ENCODE peak calls at places on chromosome 9, in six cellular contexts. One of them, this sample, is unnamed.

GRCh38 chr9:91197232-91198181 is 164.2 kb downstream of the AUH start:
- DNase-seq in NCI-H2081: peak; percentile 10
- DNase-seq in astrocyte of the spinal cord: peak; percentile 81
- DNase-seq in stimulated activated CD8-positive, alpha-beta memory T cell treated with anti-CD3 and anti-CD28 coated beads, Interleukin-7, amount 100 ng/mL, for 1 hour: no peak
- DNase-seq in RPMI8226: no peak
- DNase-seq in ovary: peak; percentile 83
- DNase-seq in this sample: peak; percentile 80

GRCh38 chr9:91532325-91532724 is 108.7 kb upstream of the NFIL3 start:
- DNase-seq in NCI-H2081: no peak
- DNase-seq in astrocyte of the spinal cord: no peak
- DNase-seq in RPMI8226: no peak
- DNase-seq in ovary: no peak
- DNase-seq in stimulated activated CD8-positive, alpha-beta memory T cell treated with anti-CD3 and anti-CD28 coated beads, Interleukin-7, amount 100 ng/mL, for 1 hour: no peak
- DNase-seq in this sample: no peak

GRCh38 chr9:129009584-129010141 is 18.5 kb downstream of the SH3GLB2 start:
- DNase-seq in astrocyte of the spinal cord: no peak
- DNase-seq in stimulated activated CD8-positive, alpha-beta memory T cell treated with anti-CD3 and anti-CD28 coated beads, Interleukin-7, amount 100 ng/mL, for 1 hour: no peak
- DNase-seq in NCI-H2081: no peak
- DNase-seq in RPMI8226: no peak
- DNase-seq in ovary: no peak
- DNase-seq in this sample: no peak

GRCh38 chr9:128551652-128552152 is 685 bp upstream of the SPTAN1 start:
- DNase-seq in astrocyte of the spinal cord: no peak
- DNase-seq in ovary: no peak
- DNase-seq in stimulated activated CD8-positive, alpha-beta memory T cell treated with anti-CD3 and anti-CD28 coated beads, Interleukin-7, amount 100 ng/mL, for 1 hour: no peak
- DNase-seq in RPMI8226: no peak
- DNase-seq in NCI-H2081: no peak
- DNase-seq in this sample: no peak

GRCh38 chr9:91426123-91426745 is 2.6 kb upstream of the NFIL3 start:
- DNase-seq in RPMI8226: peak; percentile 53
- DNase-seq in ovary: no peak
- DNase-seq in stimulated activated CD8-positive, alpha-beta memory T cell treated with anti-CD3 and anti-CD28 coated beads, Interleukin-7, amount 100 ng/mL, for 1 hour: no peak
- DNase-seq in NCI-H2081: peak; percentile 26
- DNase-seq in astrocyte of the spinal cord: peak; percentile 60
- DNase-seq in this sample: peak; percentile 39

GRCh38 chr9:110954822-110955291 is 83.4 kb downstream of the LPAR1 start:
- DNase-seq in RPMI8226: no peak
- DNase-seq in NCI-H2081: no peak
- DNase-seq in astrocyte of the spinal cord: peak; percentile 55
- DNase-seq in stimulated activated CD8-positive, alpha-beta memory T cell treated with anti-CD3 and anti-CD28 coated beads, Interleukin-7, amount 100 ng/mL, for 1 hour: no peak
- DNase-seq in ovary: no peak
- DNase-seq in this sample: no peak

GRCh38 chr9:128895556-128895955 is 13.6 kb downstream of the LRRC8A start:
- DNase-seq in NCI-H2081: no peak
- DNase-seq in RPMI8226: no peak
- DNase-seq in stimulated activated CD8-positive, alpha-beta memory T cell treated with anti-CD3 and anti-CD28 coated beads, Interleukin-7, amount 100 ng/mL, for 1 hour: no peak
- DNase-seq in astrocyte of the spinal cord: peak; percentile 62
- DNase-seq in ovary: no peak
- DNase-seq in this sample: no peak

GRCh38 chr9:75642522-75642921 is 248.0 kb upstream of the PCSK5 start:
- DNase-seq in ovary: no peak
- DNase-seq in NCI-H2081: no peak
- DNase-seq in RPMI8226: no peak
- DNase-seq in stimulated activated CD8-positive, alpha-beta memory T cell treated with anti-CD3 and anti-CD28 coated beads, Interleukin-7, amount 100 ng/mL, for 1 hour: no peak
- DNase-seq in astrocyte of the spinal cord: no peak
- DNase-seq in this sample: no peak

GRCh38 chr9:121675381-121675780 is 23.9 kb downstream of the DAB2IP start:
- DNase-seq in astrocyte of the spinal cord: no peak
- DNase-seq in RPMI8226: no peak
- DNase-seq in NCI-H2081: no peak
- DNase-seq in stimulated activated CD8-positive, alpha-beta memory T cell treated with anti-CD3 and anti-CD28 coated beads, Interleukin-7, amount 100 ng/mL, for 1 hour: no peak
- DNase-seq in ovary: no peak
- DNase-seq in this sample: no peak

GRCh38 chr9:137626448-137626847 is 7.6 kb downstream of the EHMT1 start:
- DNase-seq in astrocyte of the spinal cord: no peak
- DNase-seq in NCI-H2081: no peak
- DNase-seq in stimulated activated CD8-positive, alpha-beta memory T cell treated with anti-CD3 and anti-CD28 coated beads, Interleukin-7, amount 100 ng/mL, for 1 hour: no peak
- DNase-seq in RPMI8226: no peak
- DNase-seq in ovary: no peak
- DNase-seq in this sample: no peak

GRCh38 chr9:135296783-135297715 is 182.5 kb upstream of the PPP1R26 start:
- DNase-seq in astrocyte of the spinal cord: no peak
- DNase-seq in RPMI8226: no peak
- DNase-seq in NCI-H2081: no peak
- DNase-seq in stimulated activated CD8-positive, alpha-beta memory T cell treated with anti-CD3 and anti-CD28 coated beads, Interleukin-7, amount 100 ng/mL, for 1 hour: no peak
- DNase-seq in ovary: no peak
- DNase-seq in this sample: no peak

GRCh38 chr9:33013962-33014664 is 11.0 kb upstream of the DNAJA1 start:
- DNase-seq in ovary: no peak
- DNase-seq in RPMI8226: no peak
- DNase-seq in NCI-H2081: no peak
- DNase-seq in astrocyte of the spinal cord: no peak
- DNase-seq in stimulated activated CD8-positive, alpha-beta memory T cell treated with anti-CD3 and anti-CD28 coated beads, Interleukin-7, amount 100 ng/mL, for 1 hour: no peak
- DNase-seq in this sample: no peak

GRCh38 chr9:107342762-107343161 is 59.7 kb downstream of the RAD23B start:
- DNase-seq in stimulated activated CD8-positive, alpha-beta memory T cell treated with anti-CD3 and anti-CD28 coated beads, Interleukin-7, amount 100 ng/mL, for 1 hour: no peak
- DNase-seq in NCI-H2081: no peak
- DNase-seq in astrocyte of the spinal cord: no peak
- DNase-seq in RPMI8226: no peak
- DNase-seq in ovary: no peak
- DNase-seq in this sample: no peak

GRCh38 chr9:135282001-135282731 is 194.7 kb downstream of the OLFM1 start:
- DNase-seq in astrocyte of the spinal cord: no peak
- DNase-seq in NCI-H2081: peak; percentile 77
- DNase-seq in RPMI8226: peak; percentile 97
- DNase-seq in ovary: peak; percentile 55
- DNase-seq in stimulated activated CD8-positive, alpha-beta memory T cell treated with anti-CD3 and anti-CD28 coated beads, Interleukin-7, amount 100 ng/mL, for 1 hour: no peak
- DNase-seq in this sample: peak; percentile 53

GRCh38 chr9:4301971-4302427 is 2.1 kb upstream of the GLIS3 start:
- DNase-seq in RPMI8226: no peak
- DNase-seq in NCI-H2081: no peak
- DNase-seq in astrocyte of the spinal cord: peak; percentile 96
- DNase-seq in ovary: peak; percentile 53
- DNase-seq in stimulated activated CD8-positive, alpha-beta memory T cell treated with anti-CD3 and anti-CD28 coated beads, Interleukin-7, amount 100 ng/mL, for 1 hour: no peak
- DNase-seq in this sample: peak; percentile 60

GRCh38 chr9:1429328-1429727 is 379.2 kb downstream of the DMRT2 start:
- DNase-seq in stimulated activated CD8-positive, alpha-beta memory T cell treated with anti-CD3 and anti-CD28 coated beads, Interleukin-7, amount 100 ng/mL, for 1 hour: no peak
- DNase-seq in ovary: no peak
- DNase-seq in RPMI8226: peak; percentile 9
- DNase-seq in astrocyte of the spinal cord: no peak
- DNase-seq in NCI-H2081: no peak
- DNase-seq in this sample: peak; percentile 61

GRCh38 chr9:6024035-6024554 is 8.7 kb upstream of the RANBP6 start:
- DNase-seq in RPMI8226: peak; percentile 50
- DNase-seq in ovary: no peak
- DNase-seq in stimulated activated CD8-positive, alpha-beta memory T cell treated with anti-CD3 and anti-CD28 coated beads, Interleukin-7, amount 100 ng/mL, for 1 hour: no peak
- DNase-seq in NCI-H2081: peak; percentile 59
- DNase-seq in astrocyte of the spinal cord: no peak
- DNase-seq in this sample: no peak

GRCh38 chr9:4864698-4865097 is 72.0 kb downstream of the RCL1 start:
- DNase-seq in NCI-H2081: no peak
- DNase-seq in stimulated activated CD8-positive, alpha-beta memory T cell treated with anti-CD3 and anti-CD28 coated beads, Interleukin-7, amount 100 ng/mL, for 1 hour: no peak
- DNase-seq in ovary: no peak
- DNase-seq in RPMI8226: no peak
- DNase-seq in astrocyte of the spinal cord: no peak
- DNase-seq in this sample: no peak

GRCh38 chr9:130140701-130141100 is 31.5 kb upstream of the NCS1 start:
- DNase-seq in RPMI8226: no peak
- DNase-seq in NCI-H2081: no peak
- DNase-seq in ovary: no peak
- DNase-seq in stimulated activated CD8-positive, alpha-beta memory T cell treated with anti-CD3 and anti-CD28 coated beads, Interleukin-7, amount 100 ng/mL, for 1 hour: no peak
- DNase-seq in astrocyte of the spinal cord: no peak
- DNase-seq in this sample: no peak

GRCh38 chr9:34049630-34050384 is 1.1 kb upstream of the UBAP2 start:
- DNase-seq in astrocyte of the spinal cord: no peak
- DNase-seq in stimulated activated CD8-positive, alpha-beta memory T cell treated with anti-CD3 and anti-CD28 coated beads, Interleukin-7, amount 100 ng/mL, for 1 hour: no peak
- DNase-seq in RPMI8226: no peak
- DNase-seq in NCI-H2081: no peak
- DNase-seq in ovary: no peak
- DNase-seq in this sample: peak; percentile 44

GRCh38 chr9:70868661-70869652 is 252.5 kb downstream of the TRPM3 start:
- DNase-seq in NCI-H2081: no peak
- DNase-seq in astrocyte of the spinal cord: no peak
- DNase-seq in stimulated activated CD8-positive, alpha-beta memory T cell treated with anti-CD3 and anti-CD28 coated beads, Interleukin-7, amount 100 ng/mL, for 1 hour: no peak
- DNase-seq in ovary: peak; percentile 42
- DNase-seq in RPMI8226: no peak
- DNase-seq in this sample: peak; percentile 79

GRCh38 chr9:133769511-133770075 is 31.4 kb upstream of the SARDH start:
- DNase-seq in stimulated activated CD8-positive, alpha-beta memory T cell treated with anti-CD3 and anti-CD28 coated beads, Interleukin-7, amount 100 ng/mL, for 1 hour: no peak
- DNase-seq in astrocyte of the spinal cord: no peak
- DNase-seq in NCI-H2081: no peak
- DNase-seq in ovary: peak; percentile 9
- DNase-seq in RPMI8226: no peak
- DNase-seq in this sample: peak; percentile 11

GRCh38 chr9:3419892-3420291 is 105.9 kb downstream of the RFX3 start:
- DNase-seq in RPMI8226: no peak
- DNase-seq in ovary: no peak
- DNase-seq in astrocyte of the spinal cord: no peak
- DNase-seq in NCI-H2081: no peak
- DNase-seq in stimulated activated CD8-positive, alpha-beta memory T cell treated with anti-CD3 and anti-CD28 coated beads, Interleukin-7, amount 100 ng/mL, for 1 hour: no peak
- DNase-seq in this sample: no peak